ENCODE peak calls at places on chromosomes 1 and 21, in seven cellular contexts. Y is T-helper 1 cell, G is fibroblast of mammary gland, H is AG04450, S is IMR-90, C is stomach, J is renal cortical epithelial cell. B is an unnamed sample.

GRCh38 chr1:17665950-17666720 is 89.0 kb upstream of the ACTL8 start:
- DNase-seq in Y (no peak), G (peak), H (no peak), S (peak), C (no peak), J (no peak), B (no peak)

GRCh38 chr1:234927968-234928635 is 200.5 kb downstream of the TOMM20 start:
- DNase-seq in Y (no peak), G (no peak), H (no peak), S (no peak), C (no peak), J (no peak), B (no peak)

GRCh38 chr1:219676012-219676770 is 63.3 kb upstream of the ZC3H11B start:
- DNase-seq in Y (no peak), G (peak), H (no peak), S (peak), C (no peak), J (no peak), B (no peak)

GRCh38 chr1:185250063-185250462 is 67.0 kb downstream of the IVNS1ABP start:
- DNase-seq in Y (no peak), G (no peak), H (no peak), S (no peak), C (no peak), J (no peak), B (no peak)

GRCh38 chr1:207319207-207319606 is 2.3 kb upstream of the CD55 start:
- DNase-seq in Y (no peak), G (no peak), H (no peak), S (no peak), C (no peak), J (no peak), B (no peak)

GRCh38 chr1:6859415-6860343 is 74.4 kb downstream of the CAMTA1 start:
- DNase-seq in Y (no peak), G (peak), H (peak), S (peak), C (no peak), J (peak), B (no peak)

GRCh38 chr1:91549041-91549735 is 48.5 kb downstream of the CDC7 start:
- DNase-seq in Y (no peak), G (no peak), H (no peak), S (no peak), C (no peak), J (no peak), B (no peak)

GRCh38 chr1:238484121-238484520 is 593.4 kb upstream of the ZP4 start:
- DNase-seq in Y (no peak), G (peak), H (no peak), S (peak), C (no peak), J (no peak), B (no peak)

GRCh38 chr1:41006942-41007865 is 14.3 kb downstream of the SLFNL1 start:
- DNase-seq in Y (no peak), G (peak), H (no peak), S (peak), C (no peak), J (no peak), B (no peak)

GRCh38 chr1:96999191-96999590 is 277.6 kb downstream of the PTBP2 start:
- DNase-seq in Y (no peak), G (no peak), H (no peak), S (peak), C (no peak), J (peak), B (no peak)

GRCh38 chr1:22018583-22019559 is 17.4 kb downstream of the CELA3A start:
- DNase-seq in Y (peak), G (peak), H (no peak), S (peak), C (peak), J (peak), B (peak)

GRCh38 chr1:12600880-12601633 is 17.0 kb downstream of the DHRS3 start:
- DNase-seq in Y (peak), G (peak), H (no peak), S (no peak), C (peak), J (no peak), B (peak)

GRCh38 chr21:33931799-33932390 is 16.3 kb upstream of the ATP5PO start:
- DNase-seq in Y (peak), G (no peak), H (no peak), S (no peak), C (no peak), J (no peak), B (peak)

GRCh38 chr1:234722904-234723588 is 113.1 kb upstream of the IRF2BP2 start:
- DNase-seq in Y (peak), G (peak), H (peak), S (peak), C (peak), J (peak), B (peak)

GRCh38 chr1:93253471-93253870 is 72.9 kb downstream of the CCDC18 start:
- DNase-seq in Y (no peak), G (no peak), H (no peak), S (no peak), C (no peak), J (no peak), B (no peak)

GRCh38 chr1:58746757-58747156 is 37.1 kb downstream of the JUN start:
- DNase-seq in Y (no peak), G (peak), H (no peak), S (peak), C (no peak), J (no peak), B (no peak)

GRCh38 chr1:203858055-203858454 is 3.3 kb upstream of the SNRPE start:
- DNase-seq in Y (no peak), G (peak), H (peak), S (peak), C (no peak), J (peak), B (no peak)

GRCh38 chr1:24535021-24535424 is 20.9 kb upstream of the NCMAP start:
- DNase-seq in Y (peak), G (no peak), H (no peak), S (no peak), C (peak), J (no peak), B (peak)

GRCh38 chr1:183600136-183600535 is 9.9 kb upstream of the NCF2 start:
- DNase-seq in Y (no peak), G (peak), H (peak), S (peak), C (no peak), J (peak), B (no peak)

GRCh38 chr1:38489844-38490270 is 369.7 kb downstream of the RRAGC start:
- DNase-seq in Y (no peak), G (peak), H (no peak), S (peak), C (no peak), J (no peak), B (no peak)

B was measured in CD8-positive, alpha-beta memory T cell.